ENCODE peak calls at places on chromosomes 13 and 19, in seven cellular contexts. One of them, this sample, is unnamed. For H3K36me3, the result is how much of the 10 kb centered on the place peaks cover.

GRCh38 chr13:28820099-28821051 is at the start of gene MTUS2:
- DNase-seq in Panc1: no peak
- DNase-seq in GM12878: no peak
- DNase-seq in uterus: no peak
- DNase-seq in adrenal gland: no peak
- DNase-seq in cardiac muscle cell: no peak
- DNase-seq in heart left ventricle: no peak
- DNase-seq in this sample: no peak

GRCh38 chr13:107234315-107234714 is 666.4 kb upstream of the ARGLU1 start:
- DNase-seq in Panc1: no peak
- DNase-seq in GM12878: no peak
- DNase-seq in uterus: no peak
- DNase-seq in adrenal gland: no peak
- DNase-seq in cardiac muscle cell: no peak
- DNase-seq in heart left ventricle: no peak
- DNase-seq in this sample: no peak

GRCh38 chr19:1672038-1672768 is 19.8 kb upstream of the TCF3 start:
- DNase-seq in Panc1: no peak
- DNase-seq in GM12878: no peak
- DNase-seq in uterus: no peak
- DNase-seq in adrenal gland: no peak
- DNase-seq in cardiac muscle cell: peak
- DNase-seq in heart left ventricle: no peak
- DNase-seq in this sample: no peak

GRCh38 chr19:4909172-4909896 is at the start of gene UHRF1:
- DNase-seq in Panc1: no peak
- DNase-seq in GM12878: no peak
- DNase-seq in uterus: no peak
- DNase-seq in adrenal gland: no peak
- DNase-seq in cardiac muscle cell: no peak
- DNase-seq in heart left ventricle: no peak
- DNase-seq in this sample: no peak

GRCh38 chr13:29472317-29472961 is 123.0 kb downstream of the SLC7A1 start:
- DNase-seq in Panc1: peak
- DNase-seq in GM12878: no peak
- DNase-seq in uterus: peak
- DNase-seq in adrenal gland: peak
- DNase-seq in cardiac muscle cell: peak
- DNase-seq in heart left ventricle: no peak
- DNase-seq in this sample: no peak

GRCh38 chr19:1725100-1726064 is 27.9 kb upstream of the ONECUT3 start:
- DNase-seq in Panc1: no peak
- DNase-seq in GM12878: no peak
- DNase-seq in uterus: no peak
- DNase-seq in adrenal gland: peak
- DNase-seq in cardiac muscle cell: peak
- DNase-seq in heart left ventricle: peak
- DNase-seq in this sample: no peak

GRCh38 chr13:111517641-111518010 is 197.2 kb downstream of the TEX29 start:
- DNase-seq in Panc1: no peak
- DNase-seq in GM12878: no peak
- DNase-seq in uterus: no peak
- DNase-seq in adrenal gland: no peak
- DNase-seq in cardiac muscle cell: no peak
- DNase-seq in heart left ventricle: no peak
- DNase-seq in this sample: no peak

GRCh38 chr13:98576963-98577822 is at the start of gene STK24:
- DNase-seq in Panc1: no peak
- DNase-seq in GM12878: no peak
- DNase-seq in uterus: peak
- DNase-seq in adrenal gland: peak
- DNase-seq in cardiac muscle cell: peak
- DNase-seq in heart left ventricle: peak
- DNase-seq in this sample: no peak

GRCh38 chr19:46514589-46515289 is 19.1 kb upstream of the PNMA8B start:
- DNase-seq in Panc1: no peak
- DNase-seq in GM12878: no peak
- DNase-seq in uterus: no peak
- DNase-seq in adrenal gland: no peak
- DNase-seq in cardiac muscle cell: no peak
- DNase-seq in heart left ventricle: no peak
- DNase-seq in this sample: no peak

GRCh38 chr19:48398329-48399235 is 5.1 kb downstream of the GRIN2D start:
- DNase-seq in Panc1: no peak
- DNase-seq in GM12878: no peak
- DNase-seq in uterus: no peak
- DNase-seq in adrenal gland: peak
- DNase-seq in cardiac muscle cell: peak
- DNase-seq in heart left ventricle: peak
- DNase-seq in this sample: no peak

GRCh38 chr13:97295279-97296182 is 73.4 kb downstream of the MBNL2 start:
- DNase-seq in Panc1: no peak
- DNase-seq in GM12878: no peak
- DNase-seq in uterus: no peak
- DNase-seq in adrenal gland: no peak
- DNase-seq in cardiac muscle cell: peak
- DNase-seq in heart left ventricle: no peak
- DNase-seq in this sample: no peak

GRCh38 chr19:3573858-3574637 is 1.3 kb downstream of the HMG20B start:
- DNase-seq in Panc1: peak
- DNase-seq in GM12878: peak
- DNase-seq in uterus: peak
- DNase-seq in adrenal gland: peak
- DNase-seq in cardiac muscle cell: peak
- DNase-seq in heart left ventricle: peak
- DNase-seq in this sample: peak

GRCh38 chr13:28528848-28529247 is 33.9 kb upstream of the FLT1 start:
- DNase-seq in Panc1: no peak
- DNase-seq in GM12878: no peak
- DNase-seq in uterus: no peak
- DNase-seq in adrenal gland: no peak
- DNase-seq in cardiac muscle cell: no peak
- DNase-seq in heart left ventricle: no peak
- DNase-seq in this sample: no peak

GRCh38 chr19:58401825-58402433 is 6.5 kb downstream of the RNF225 start:
- DNase-seq in Panc1: no peak
- DNase-seq in GM12878: no peak
- DNase-seq in uterus: no peak
- DNase-seq in adrenal gland: peak
- DNase-seq in cardiac muscle cell: no peak
- DNase-seq in heart left ventricle: no peak
- DNase-seq in this sample: no peak

GRCh38 chr19:18203408-18203862 is 407 bp downstream of the RAB3A start:
- DNase-seq in Panc1: no peak
- DNase-seq in GM12878: no peak
- DNase-seq in uterus: no peak
- DNase-seq in adrenal gland: peak
- DNase-seq in cardiac muscle cell: peak
- DNase-seq in heart left ventricle: no peak
- DNase-seq in this sample: no peak

GRCh38 chr19:35346193-35347052 is 1.3 kb upstream of the FFAR1 start:
- DNase-seq in Panc1: no peak
- DNase-seq in GM12878: peak
- DNase-seq in uterus: no peak
- DNase-seq in adrenal gland: no peak
- DNase-seq in cardiac muscle cell: no peak
- DNase-seq in heart left ventricle: no peak
- DNase-seq in this sample: no peak

GRCh38 chr19:58440556-58440955 is 603 bp upstream of the ZNF132 start:
- DNase-seq in Panc1: no peak
- DNase-seq in GM12878: no peak
- DNase-seq in uterus: no peak
- DNase-seq in adrenal gland: no peak
- DNase-seq in cardiac muscle cell: no peak
- DNase-seq in heart left ventricle: no peak
- DNase-seq in this sample: no peak

GRCh38 chr13:99740261-99740979 is 231.1 kb downstream of the ZIC5 start:
- DNase-seq in Panc1: no peak
- DNase-seq in GM12878: no peak
- DNase-seq in uterus: no peak
- DNase-seq in adrenal gland: no peak
- DNase-seq in cardiac muscle cell: no peak
- DNase-seq in heart left ventricle: no peak
- DNase-seq in this sample: no peak
- TF ChIP-seq CTCF in Panc1: no peak
- TF ChIP-seq CTCF in GM12878: no peak
- TF ChIP-seq CTCF in uterus: no peak
- TF ChIP-seq CTCF in adrenal gland: no peak
- TF ChIP-seq CTCF in cardiac muscle cell: no peak
- TF ChIP-seq CTCF in heart left ventricle: no peak
- TF ChIP-seq CTCF in this sample: no peak

GRCh38 chr13:45411226-45411625 is 6.9 kb downstream of the SLC25A30 start:
- DNase-seq in Panc1: no peak
- DNase-seq in GM12878: no peak
- DNase-seq in uterus: no peak
- DNase-seq in adrenal gland: no peak
- DNase-seq in cardiac muscle cell: no peak
- DNase-seq in heart left ventricle: no peak
- DNase-seq in this sample: no peak

GRCh38 chr13:45415112-45415511 is 3.1 kb downstream of the SLC25A30 start:
- DNase-seq in Panc1: no peak
- DNase-seq in GM12878: no peak
- DNase-seq in uterus: no peak
- DNase-seq in adrenal gland: no peak
- DNase-seq in cardiac muscle cell: no peak
- DNase-seq in heart left ventricle: no peak
- DNase-seq in this sample: no peak

GRCh38 chr13:45411631-45412030 is 6.5 kb downstream of the SLC25A30 start:
- DNase-seq in Panc1: no peak
- DNase-seq in GM12878: no peak
- DNase-seq in uterus: no peak
- DNase-seq in adrenal gland: no peak
- DNase-seq in cardiac muscle cell: no peak
- DNase-seq in heart left ventricle: no peak
- DNase-seq in this sample: no peak

GRCh38 chr13:45412274-45413049 is 5.7 kb downstream of the SLC25A30 start:
- DNase-seq in Panc1: no peak
- DNase-seq in GM12878: no peak
- DNase-seq in uterus: no peak
- DNase-seq in adrenal gland: no peak
- DNase-seq in cardiac muscle cell: no peak
- DNase-seq in heart left ventricle: no peak
- DNase-seq in this sample: no peak

GRCh38 chr13:45413826-45414312 is 4.3 kb downstream of the SLC25A30 start:
- DNase-seq in Panc1: no peak
- DNase-seq in GM12878: no peak
- DNase-seq in uterus: no peak
- DNase-seq in adrenal gland: no peak
- DNase-seq in cardiac muscle cell: no peak
- DNase-seq in heart left ventricle: no peak
- DNase-seq in this sample: peak
- H3K4me3 ChIP-seq in Panc1: peak
- H3K4me3 ChIP-seq in GM12878: no peak
- H3K4me3 ChIP-seq in uterus: peak
- H3K4me3 ChIP-seq in adrenal gland: no peak
- H3K4me3 ChIP-seq in cardiac muscle cell: no peak
- H3K4me3 ChIP-seq in heart left ventricle: peak
- H3K4me3 ChIP-seq in this sample: no peak

DNA sequence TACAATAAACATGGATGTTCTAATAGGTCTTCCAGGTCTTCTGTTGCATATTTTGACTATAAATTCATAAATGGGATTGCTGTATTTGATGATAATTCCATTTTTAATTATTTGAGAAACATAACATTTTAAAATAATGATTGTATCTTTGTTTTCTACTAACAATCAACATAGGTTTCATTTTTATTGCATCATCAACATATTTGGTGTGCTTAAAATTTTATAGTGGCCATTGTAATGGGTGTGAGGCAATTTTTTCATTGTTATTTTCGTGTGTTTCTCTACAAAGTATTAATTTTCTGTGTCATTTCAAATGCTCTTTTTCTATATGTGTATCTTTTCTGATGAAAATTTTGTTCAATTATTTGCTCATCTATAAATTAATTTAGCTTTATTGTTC is 13.2 kb downstream of the ZNF493 start:
- DNase-seq in Panc1: no peak
- DNase-seq in GM12878: no peak
- DNase-seq in uterus: no peak
- DNase-seq in adrenal gland: no peak
- DNase-seq in cardiac muscle cell: no peak
- DNase-seq in heart left ventricle: no peak
- DNase-seq in this sample: no peak
- H3K36me3 ChIP-seq in Panc1: under half
- H3K36me3 ChIP-seq in GM12878: under half
- H3K36me3 ChIP-seq in uterus: under half
- H3K36me3 ChIP-seq in adrenal gland: under half
- H3K36me3 ChIP-seq in cardiac muscle cell: under half
- H3K36me3 ChIP-seq in heart left ventricle: under half
- H3K36me3 ChIP-seq in this sample: under half

DNA sequence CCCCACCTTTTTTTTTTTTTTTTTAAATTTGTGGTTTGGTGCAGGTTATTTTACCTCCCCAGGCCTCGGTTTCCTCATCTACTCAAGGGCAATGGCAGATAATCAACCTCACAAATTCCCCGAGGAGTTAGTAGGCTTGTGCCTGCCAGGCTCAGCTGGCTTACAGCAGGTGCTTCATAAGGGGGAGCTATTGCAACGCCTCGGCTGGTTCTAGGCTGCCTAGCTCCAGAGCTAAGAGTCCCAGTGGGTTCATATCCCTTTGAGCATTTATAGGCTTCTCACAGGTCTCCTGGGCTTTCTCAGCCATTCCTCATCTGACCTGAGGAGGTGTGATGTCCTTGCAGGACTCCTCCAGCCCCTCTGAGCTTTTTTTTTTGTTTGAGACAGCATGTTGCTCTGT is 10.6 kb downstream of the BCKDHA start:
- DNase-seq in Panc1: no peak
- DNase-seq in GM12878: no peak
- DNase-seq in uterus: no peak
- DNase-seq in adrenal gland: no peak
- DNase-seq in cardiac muscle cell: no peak
- DNase-seq in heart left ventricle: no peak
- DNase-seq in this sample: no peak
- TF ChIP-seq CTCF in Panc1: no peak
- TF ChIP-seq CTCF in GM12878: peak
- TF ChIP-seq CTCF in uterus: no peak
- TF ChIP-seq CTCF in adrenal gland: no peak
- TF ChIP-seq CTCF in cardiac muscle cell: no peak
- TF ChIP-seq CTCF in heart left ventricle: peak
- TF ChIP-seq CTCF in this sample: no peak

DNA sequence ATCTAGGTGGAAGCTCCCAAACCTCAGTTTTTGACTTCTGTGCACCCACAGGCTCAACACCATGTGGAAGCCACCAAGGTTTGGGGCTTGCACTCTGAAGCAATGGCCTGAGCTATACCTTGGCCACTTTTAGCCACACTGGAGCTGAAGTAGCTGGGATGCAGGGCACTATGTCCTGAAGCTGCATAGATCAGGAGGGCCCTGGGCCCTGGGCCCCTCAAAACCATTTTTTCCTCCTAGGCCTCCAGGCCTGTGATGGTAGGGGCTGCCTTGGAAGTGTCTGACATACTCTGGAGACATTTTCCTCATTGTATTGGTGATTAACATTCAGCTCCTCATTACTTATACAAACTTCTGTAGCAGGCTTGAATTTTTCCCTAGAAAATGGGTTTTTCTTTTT is 273.7 kb downstream of the FGF9 start:
- DNase-seq in Panc1: no peak
- DNase-seq in GM12878: no peak
- DNase-seq in uterus: no peak
- DNase-seq in adrenal gland: no peak
- DNase-seq in cardiac muscle cell: no peak
- DNase-seq in heart left ventricle: no peak
- DNase-seq in this sample: no peak
- H3K4me3 ChIP-seq in Panc1: no peak
- H3K4me3 ChIP-seq in GM12878: no peak
- H3K4me3 ChIP-seq in uterus: no peak
- H3K4me3 ChIP-seq in adrenal gland: no peak
- H3K4me3 ChIP-seq in cardiac muscle cell: no peak
- H3K4me3 ChIP-seq in heart left ventricle: no peak
- H3K4me3 ChIP-seq in this sample: no peak